ENCODE peak calls at places on chromosome 10, in five cellular contexts. W, U, O, I and D are unnamed samples.

GRCh38 chr10:78320416-78320815 is 286.8 kb downstream of the RPS24 start:
- DNase-seq in O (no peak), U (no peak), I (no peak), W (no peak), D (no peak)

GRCh38 chr10:43820663-43821062 is 172.0 kb upstream of the ZNF32 start:
- DNase-seq in U (no peak), I (no peak), O (no peak), W (no peak), D (no peak)

GRCh38 chr10:126315471-126316177 is 72.7 kb downstream of the ADAM12 start:
- DNase-seq in O (no peak), I (no peak), W (no peak), U (peak), D (no peak)

GRCh38 chr10:88986549-88987242 is 3.9 kb upstream of the FAS start:
- DNase-seq in U (peak), I (no peak), O (peak), W (peak), D (peak)

GRCh38 chr10:47027108-47027811 is 116.0 kb downstream of the PTPN20 start:
- DNase-seq in W (no peak), O (no peak), U (no peak), I (no peak), D (no peak)

GRCh38 chr10:126130291-126130710 is 233.9 kb downstream of the FANK1 start:
- DNase-seq in O (no peak), W (no peak), U (peak), I (no peak), D (peak)

GRCh38 chr10:95601116-95601719 is 40.0 kb upstream of the SORBS1 start:
- DNase-seq in O (peak), I (peak), U (peak), W (peak), D (peak)

GRCh38 chr10:73625884-73626753 is 15.2 kb downstream of the MYOZ1 start:
- DNase-seq in U (peak), O (peak), I (peak), W (peak), D (peak)

GRCh38 chr10:77236029-77236428 is 401.6 kb downstream of the KCNMA1 start:
- DNase-seq in O (no peak), W (no peak), U (no peak), I (no peak), D (no peak)
- H2AK5ac ChIP-seq in O (no peak), W (no peak), U (no peak), I (no peak), D (no peak)

GRCh38 chr10:118116555-118117311 is 70.0 kb upstream of the RAB11FIP2 start:
- DNase-seq in W (no peak), O (no peak), U (no peak), I (no peak), D (no peak)
- H3K9ac ChIP-seq in W (no peak), O (no peak), U (no peak), I (no peak), D (no peak)

DNA sequence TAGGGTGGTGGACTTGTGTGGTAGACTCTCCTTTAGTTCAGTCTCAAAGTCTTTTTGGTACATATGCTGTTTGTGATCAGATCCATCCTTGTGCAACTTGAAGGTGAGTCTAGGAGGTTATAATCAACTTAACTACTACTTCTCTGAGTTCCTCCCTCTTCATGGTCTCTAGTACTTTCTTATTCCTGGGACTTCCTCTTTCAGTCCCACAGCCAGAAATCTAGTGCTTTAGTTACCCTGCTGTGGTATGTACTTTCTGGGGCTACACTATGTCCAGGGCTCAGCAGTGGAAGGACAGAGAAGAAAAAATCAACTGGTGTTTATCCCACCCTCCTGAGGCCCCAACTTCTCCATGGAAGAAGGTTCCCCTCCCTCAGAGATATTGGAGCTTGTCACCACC is 19.4 kb upstream of the ATAD1 start:
- DNase-seq in U (no peak), W (no peak), O (no peak), I (no peak), D (no peak)
- H2AK5ac ChIP-seq in U (no peak), W (no peak), O (no peak), I (no peak), D (no peak)

GRCh38 chr10:52526251-52526823 is 212.3 kb downstream of the DKK1 start:
- DNase-seq in W (no peak), O (no peak), U (peak), I (no peak), D (no peak)

GRCh38 chr10:52523696-52524095 is 209.6 kb downstream of the DKK1 start:
- DNase-seq in I (no peak), U (no peak), O (no peak), W (no peak), D (no peak)

DNA sequence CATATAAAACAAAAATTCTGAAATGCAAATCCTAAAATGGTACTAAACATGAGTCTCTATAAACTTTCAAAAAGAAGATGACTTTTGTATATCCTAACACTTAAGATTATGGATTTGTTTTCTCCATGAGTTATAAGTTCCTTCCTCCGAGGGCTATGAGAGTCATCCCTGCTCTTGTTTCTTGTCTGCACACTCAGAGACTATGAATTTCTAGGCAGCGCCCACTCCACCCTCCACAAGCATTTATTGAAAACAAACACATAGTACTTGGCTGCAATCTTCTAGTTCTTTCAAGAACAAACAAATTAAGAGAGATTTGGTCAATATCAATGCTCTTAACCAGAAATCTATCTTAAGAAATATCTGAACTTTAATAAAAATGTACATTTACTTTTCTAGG is 211.7 kb downstream of the DKK1 start:
- DNase-seq in U (peak), W (no peak), I (no peak), O (no peak), D (no peak)
- H3K9ac ChIP-seq in U (no peak), W (no peak), I (no peak), O (no peak), D (no peak)

GRCh38 chr10:58839771-58840170 is 327.1 kb downstream of the BICC1 start:
- DNase-seq in O (no peak), U (no peak), I (no peak), W (no peak), D (no peak)

GRCh38 chr10:58842860-58843376 is 330.2 kb downstream of the BICC1 start:
- DNase-seq in U (peak), O (no peak), I (no peak), W (no peak), D (no peak)

GRCh38 chr10:58834093-58834674 is 321.5 kb downstream of the BICC1 start:
- DNase-seq in W (no peak), O (no peak), I (no peak), U (no peak), D (no peak)

GRCh38 chr10:58836991-58837390 is 324.3 kb downstream of the BICC1 start:
- DNase-seq in O (no peak), W (no peak), I (no peak), U (no peak), D (no peak)
- H2AK5ac ChIP-seq in O (no peak), W (no peak), I (no peak), U (no peak), D (no peak)

DNA sequence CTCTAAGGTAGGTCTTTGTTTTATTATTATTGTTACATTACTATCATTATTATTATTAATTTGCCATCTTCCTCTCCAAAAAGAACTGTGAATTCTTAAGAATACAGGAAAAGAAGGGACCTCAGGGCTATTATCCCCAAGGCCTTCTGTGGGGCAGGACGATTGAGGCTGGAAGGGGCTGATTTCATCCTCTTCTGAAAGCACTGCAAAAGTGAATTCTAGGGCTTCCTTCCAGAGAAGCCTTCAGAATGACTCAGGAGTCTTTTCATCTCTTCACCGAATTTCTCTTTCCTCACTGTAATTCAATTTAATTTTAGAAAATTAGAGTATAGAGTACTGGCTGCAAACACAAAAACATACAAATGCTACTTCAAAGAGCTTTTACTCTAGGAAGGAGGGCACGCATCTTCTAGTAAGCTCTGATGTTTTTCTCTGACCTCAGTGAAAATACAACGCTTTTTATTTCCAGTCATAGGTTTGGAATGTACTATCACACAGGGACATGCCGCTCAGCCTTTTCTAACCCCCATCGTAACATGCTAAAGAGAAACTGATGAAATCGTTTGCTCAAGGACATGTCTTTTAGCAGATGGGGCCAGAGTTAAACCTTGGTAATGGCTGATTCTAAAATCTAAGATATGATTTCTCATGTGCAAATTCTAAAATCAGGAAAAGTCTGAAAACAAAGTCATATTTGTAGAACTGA is 280.3 kb upstream of the PITRM1 start:
- DNase-seq in U (peak), W (no peak), I (no peak), O (peak), D (peak)
- H3K9ac ChIP-seq in U (peak), W (no peak), I (no peak), O (no peak), D (no peak)

DNA sequence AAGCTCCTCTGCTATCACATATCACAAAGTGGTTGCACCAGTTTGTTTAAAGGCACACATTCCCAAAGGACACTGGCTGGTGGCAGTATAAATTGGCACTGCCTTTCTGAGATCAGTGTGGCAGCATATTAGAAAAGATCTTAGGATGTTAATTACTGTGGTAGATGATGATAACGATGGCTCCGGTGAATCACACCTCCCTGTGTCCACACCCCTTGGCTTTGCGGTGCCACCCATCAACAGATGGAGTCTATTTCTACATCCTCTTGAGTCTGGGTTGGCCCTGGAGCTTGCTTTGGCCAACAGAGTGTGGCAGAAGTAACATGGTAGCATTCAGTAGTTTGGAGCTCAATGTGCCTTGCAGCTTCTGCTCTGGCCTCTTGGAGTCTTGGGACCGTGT is 27.3 kb upstream of the PLEKHA1 start:
- DNase-seq in U (no peak), W (no peak), O (no peak), I (no peak), D (no peak)
- H2AK5ac ChIP-seq in U (no peak), W (peak), O (no peak), I (no peak), D (no peak)

GRCh38 chr10:75202321-75203096 is 8.1 kb upstream of the VDAC2 start:
- DNase-seq in U (peak), I (no peak), W (no peak), O (no peak), D (no peak)
- H3K9ac ChIP-seq in U (peak), I (no peak), W (no peak), O (no peak), D (no peak)